ENCODE peak calls at places on chromosomes 3 and 15, in seven cellular contexts. One of them, this sample, is unnamed.

GRCh38 chr3:37096292-37096691 is 78.1 kb downstream of the LRRFIP2 start:
- DNase-seq in activated CD8-positive, alpha-beta memory T cell treated with anti-CD3 and anti-CD28 coated beads for 24 hours: no peak
- DNase-seq in H54: no peak
- DNase-seq in activated naive CD4-positive, alpha-beta T cell treated with anti-CD3 and anti-CD28 coated beads, Interleukin-2, amount 50 U/mL, for 16 hours: no peak
- DNase-seq in ACHN: peak
- DNase-seq in nucleus accumbens: no peak
- DNase-seq in foreskin melanocyte: peak
- DNase-seq in this sample: no peak

GRCh38 chr3:88385090-88385489 is 235.3 kb downstream of the C3orf38 start:
- DNase-seq in activated CD8-positive, alpha-beta memory T cell treated with anti-CD3 and anti-CD28 coated beads for 24 hours: no peak
- DNase-seq in H54: no peak
- DNase-seq in activated naive CD4-positive, alpha-beta T cell treated with anti-CD3 and anti-CD28 coated beads, Interleukin-2, amount 50 U/mL, for 16 hours: no peak
- DNase-seq in ACHN: no peak
- DNase-seq in nucleus accumbens: no peak
- DNase-seq in foreskin melanocyte: no peak
- DNase-seq in this sample: no peak

GRCh38 chr3:39990532-39990931 is 181.1 kb downstream of the MYRIP start:
- DNase-seq in activated CD8-positive, alpha-beta memory T cell treated with anti-CD3 and anti-CD28 coated beads for 24 hours: no peak
- DNase-seq in H54: peak
- DNase-seq in activated naive CD4-positive, alpha-beta T cell treated with anti-CD3 and anti-CD28 coated beads, Interleukin-2, amount 50 U/mL, for 16 hours: no peak
- DNase-seq in ACHN: peak
- DNase-seq in nucleus accumbens: no peak
- DNase-seq in foreskin melanocyte: peak
- DNase-seq in this sample: peak

GRCh38 chr15:85580914-85581313 is 200.5 kb downstream of the AKAP13 start:
- DNase-seq in activated CD8-positive, alpha-beta memory T cell treated with anti-CD3 and anti-CD28 coated beads for 24 hours: peak
- DNase-seq in H54: no peak
- DNase-seq in activated naive CD4-positive, alpha-beta T cell treated with anti-CD3 and anti-CD28 coated beads, Interleukin-2, amount 50 U/mL, for 16 hours: peak
- DNase-seq in ACHN: no peak
- DNase-seq in nucleus accumbens: no peak
- DNase-seq in foreskin melanocyte: no peak
- DNase-seq in this sample: no peak

GRCh38 chr15:62847900-62848489 is 194.6 kb upstream of the TPM1 start:
- DNase-seq in activated CD8-positive, alpha-beta memory T cell treated with anti-CD3 and anti-CD28 coated beads for 24 hours: peak
- DNase-seq in H54: no peak
- DNase-seq in activated naive CD4-positive, alpha-beta T cell treated with anti-CD3 and anti-CD28 coated beads, Interleukin-2, amount 50 U/mL, for 16 hours: peak
- DNase-seq in ACHN: peak
- DNase-seq in nucleus accumbens: peak
- DNase-seq in foreskin melanocyte: no peak
- DNase-seq in this sample: peak

GRCh38 chr3:20878676-20879075 is 692.7 kb upstream of the SGO1 start:
- DNase-seq in activated CD8-positive, alpha-beta memory T cell treated with anti-CD3 and anti-CD28 coated beads for 24 hours: no peak
- DNase-seq in H54: no peak
- DNase-seq in activated naive CD4-positive, alpha-beta T cell treated with anti-CD3 and anti-CD28 coated beads, Interleukin-2, amount 50 U/mL, for 16 hours: no peak
- DNase-seq in ACHN: no peak
- DNase-seq in nucleus accumbens: no peak
- DNase-seq in foreskin melanocyte: no peak
- DNase-seq in this sample: no peak

GRCh38 chr3:8964436-8965370 is 1.4 kb upstream of the RAD18 start:
- DNase-seq in activated CD8-positive, alpha-beta memory T cell treated with anti-CD3 and anti-CD28 coated beads for 24 hours: no peak
- DNase-seq in H54: peak
- DNase-seq in activated naive CD4-positive, alpha-beta T cell treated with anti-CD3 and anti-CD28 coated beads, Interleukin-2, amount 50 U/mL, for 16 hours: no peak
- DNase-seq in ACHN: peak
- DNase-seq in nucleus accumbens: no peak
- DNase-seq in foreskin melanocyte: peak
- DNase-seq in this sample: no peak

GRCh38 chr15:25240461-25241021 is 198.3 kb downstream of the UBE3A start:
- DNase-seq in activated CD8-positive, alpha-beta memory T cell treated with anti-CD3 and anti-CD28 coated beads for 24 hours: peak
- DNase-seq in H54: no peak
- DNase-seq in activated naive CD4-positive, alpha-beta T cell treated with anti-CD3 and anti-CD28 coated beads, Interleukin-2, amount 50 U/mL, for 16 hours: peak
- DNase-seq in ACHN: no peak
- DNase-seq in nucleus accumbens: no peak
- DNase-seq in foreskin melanocyte: no peak
- DNase-seq in this sample: no peak

GRCh38 chr15:83057002-83057401 is 10.1 kb downstream of the BTBD1 start:
- DNase-seq in activated CD8-positive, alpha-beta memory T cell treated with anti-CD3 and anti-CD28 coated beads for 24 hours: no peak
- DNase-seq in H54: no peak
- DNase-seq in activated naive CD4-positive, alpha-beta T cell treated with anti-CD3 and anti-CD28 coated beads, Interleukin-2, amount 50 U/mL, for 16 hours: no peak
- DNase-seq in ACHN: no peak
- DNase-seq in nucleus accumbens: no peak
- DNase-seq in foreskin melanocyte: no peak
- DNase-seq in this sample: no peak

GRCh38 chr3:84946240-84946639 is 12.5 kb upstream of the CADM2 start:
- DNase-seq in activated CD8-positive, alpha-beta memory T cell treated with anti-CD3 and anti-CD28 coated beads for 24 hours: no peak
- DNase-seq in H54: no peak
- DNase-seq in activated naive CD4-positive, alpha-beta T cell treated with anti-CD3 and anti-CD28 coated beads, Interleukin-2, amount 50 U/mL, for 16 hours: no peak
- DNase-seq in ACHN: no peak
- DNase-seq in nucleus accumbens: no peak
- DNase-seq in foreskin melanocyte: no peak
- DNase-seq in this sample: no peak

GRCh38 chr15:78035319-78035718 is 42.2 kb downstream of the TBC1D2B start:
- DNase-seq in activated CD8-positive, alpha-beta memory T cell treated with anti-CD3 and anti-CD28 coated beads for 24 hours: no peak
- DNase-seq in H54: no peak
- DNase-seq in activated naive CD4-positive, alpha-beta T cell treated with anti-CD3 and anti-CD28 coated beads, Interleukin-2, amount 50 U/mL, for 16 hours: no peak
- DNase-seq in ACHN: no peak
- DNase-seq in nucleus accumbens: no peak
- DNase-seq in foreskin melanocyte: no peak
- DNase-seq in this sample: no peak

GRCh38 chr3:149527531-149528343 is 53.2 kb downstream of the TM4SF4 start:
- DNase-seq in activated CD8-positive, alpha-beta memory T cell treated with anti-CD3 and anti-CD28 coated beads for 24 hours: no peak
- DNase-seq in H54: no peak
- DNase-seq in activated naive CD4-positive, alpha-beta T cell treated with anti-CD3 and anti-CD28 coated beads, Interleukin-2, amount 50 U/mL, for 16 hours: no peak
- DNase-seq in ACHN: no peak
- DNase-seq in nucleus accumbens: no peak
- DNase-seq in foreskin melanocyte: peak
- DNase-seq in this sample: no peak

GRCh38 chr15:82750831-82751181 is 41.1 kb upstream of the AP3B2 start:
- DNase-seq in activated CD8-positive, alpha-beta memory T cell treated with anti-CD3 and anti-CD28 coated beads for 24 hours: no peak
- DNase-seq in H54: no peak
- DNase-seq in activated naive CD4-positive, alpha-beta T cell treated with anti-CD3 and anti-CD28 coated beads, Interleukin-2, amount 50 U/mL, for 16 hours: peak
- DNase-seq in ACHN: peak
- DNase-seq in nucleus accumbens: no peak
- DNase-seq in foreskin melanocyte: no peak
- DNase-seq in this sample: no peak

GRCh38 chr3:70853161-70853560 is 540.7 kb upstream of the MDFIC2 start:
- DNase-seq in activated CD8-positive, alpha-beta memory T cell treated with anti-CD3 and anti-CD28 coated beads for 24 hours: no peak
- DNase-seq in H54: no peak
- DNase-seq in activated naive CD4-positive, alpha-beta T cell treated with anti-CD3 and anti-CD28 coated beads, Interleukin-2, amount 50 U/mL, for 16 hours: no peak
- DNase-seq in ACHN: no peak
- DNase-seq in nucleus accumbens: no peak
- DNase-seq in foreskin melanocyte: no peak
- DNase-seq in this sample: no peak

GRCh38 chr3:133376805-133377204 is 23.1 kb upstream of the BFSP2 start:
- DNase-seq in activated CD8-positive, alpha-beta memory T cell treated with anti-CD3 and anti-CD28 coated beads for 24 hours: no peak
- DNase-seq in H54: no peak
- DNase-seq in activated naive CD4-positive, alpha-beta T cell treated with anti-CD3 and anti-CD28 coated beads, Interleukin-2, amount 50 U/mL, for 16 hours: no peak
- DNase-seq in ACHN: no peak
- DNase-seq in nucleus accumbens: no peak
- DNase-seq in foreskin melanocyte: no peak
- DNase-seq in this sample: no peak

GRCh38 chr15:31352911-31353811 is 26.5 kb downstream of the KLF13 start:
- DNase-seq in activated CD8-positive, alpha-beta memory T cell treated with anti-CD3 and anti-CD28 coated beads for 24 hours: peak
- DNase-seq in H54: no peak
- DNase-seq in activated naive CD4-positive, alpha-beta T cell treated with anti-CD3 and anti-CD28 coated beads, Interleukin-2, amount 50 U/mL, for 16 hours: peak
- DNase-seq in ACHN: no peak
- DNase-seq in nucleus accumbens: no peak
- DNase-seq in foreskin melanocyte: peak
- DNase-seq in this sample: peak

GRCh38 chr3:172106989-172107388 is 67.6 kb downstream of the FNDC3B start:
- DNase-seq in activated CD8-positive, alpha-beta memory T cell treated with anti-CD3 and anti-CD28 coated beads for 24 hours: peak
- DNase-seq in H54: no peak
- DNase-seq in activated naive CD4-positive, alpha-beta T cell treated with anti-CD3 and anti-CD28 coated beads, Interleukin-2, amount 50 U/mL, for 16 hours: peak
- DNase-seq in ACHN: no peak
- DNase-seq in nucleus accumbens: no peak
- DNase-seq in foreskin melanocyte: no peak
- DNase-seq in this sample: peak

GRCh38 chr3:46406786-46407611 is at the start of the genes CCR5AS and CCRL2:
- DNase-seq in activated CD8-positive, alpha-beta memory T cell treated with anti-CD3 and anti-CD28 coated beads for 24 hours: peak
- DNase-seq in H54: peak
- DNase-seq in activated naive CD4-positive, alpha-beta T cell treated with anti-CD3 and anti-CD28 coated beads, Interleukin-2, amount 50 U/mL, for 16 hours: no peak
- DNase-seq in ACHN: no peak
- DNase-seq in nucleus accumbens: no peak
- DNase-seq in foreskin melanocyte: no peak
- DNase-seq in this sample: no peak

GRCh38 chr3:129211772-129212171 is 28.1 kb upstream of the CNBP start:
- DNase-seq in activated CD8-positive, alpha-beta memory T cell treated with anti-CD3 and anti-CD28 coated beads for 24 hours: no peak
- DNase-seq in H54: peak
- DNase-seq in activated naive CD4-positive, alpha-beta T cell treated with anti-CD3 and anti-CD28 coated beads, Interleukin-2, amount 50 U/mL, for 16 hours: no peak
- DNase-seq in ACHN: peak
- DNase-seq in nucleus accumbens: no peak
- DNase-seq in foreskin melanocyte: no peak
- DNase-seq in this sample: no peak

GRCh38 chr3:12308517-12308916 is 19.6 kb downstream of the PPARG start:
- DNase-seq in activated CD8-positive, alpha-beta memory T cell treated with anti-CD3 and anti-CD28 coated beads for 24 hours: no peak
- DNase-seq in H54: no peak
- DNase-seq in activated naive CD4-positive, alpha-beta T cell treated with anti-CD3 and anti-CD28 coated beads, Interleukin-2, amount 50 U/mL, for 16 hours: no peak
- DNase-seq in ACHN: peak
- DNase-seq in nucleus accumbens: no peak
- DNase-seq in foreskin melanocyte: peak
- DNase-seq in this sample: no peak

GRCh38 chr3:156812521-156813335 is 13.4 kb upstream of the LEKR1 start:
- DNase-seq in activated CD8-positive, alpha-beta memory T cell treated with anti-CD3 and anti-CD28 coated beads for 24 hours: no peak
- DNase-seq in H54: no peak
- DNase-seq in activated naive CD4-positive, alpha-beta T cell treated with anti-CD3 and anti-CD28 coated beads, Interleukin-2, amount 50 U/mL, for 16 hours: no peak
- DNase-seq in ACHN: no peak
- DNase-seq in nucleus accumbens: no peak
- DNase-seq in foreskin melanocyte: no peak
- DNase-seq in this sample: no peak

GRCh38 chr15:31435256-31435781 is 108.7 kb downstream of the KLF13 start:
- DNase-seq in activated CD8-positive, alpha-beta memory T cell treated with anti-CD3 and anti-CD28 coated beads for 24 hours: peak
- DNase-seq in H54: no peak
- DNase-seq in activated naive CD4-positive, alpha-beta T cell treated with anti-CD3 and anti-CD28 coated beads, Interleukin-2, amount 50 U/mL, for 16 hours: peak
- DNase-seq in ACHN: peak
- DNase-seq in nucleus accumbens: no peak
- DNase-seq in foreskin melanocyte: peak
- DNase-seq in this sample: peak

GRCh38 chr3:32421991-32422859 is 30.6 kb downstream of the CMTM7 start:
- DNase-seq in activated CD8-positive, alpha-beta memory T cell treated with anti-CD3 and anti-CD28 coated beads for 24 hours: no peak
- DNase-seq in H54: peak
- DNase-seq in activated naive CD4-positive, alpha-beta T cell treated with anti-CD3 and anti-CD28 coated beads, Interleukin-2, amount 50 U/mL, for 16 hours: no peak
- DNase-seq in ACHN: peak
- DNase-seq in nucleus accumbens: no peak
- DNase-seq in foreskin melanocyte: peak
- DNase-seq in this sample: no peak

GRCh38 chr15:87874896-87875661 is 381.5 kb downstream of the NTRK3 start:
- DNase-seq in activated CD8-positive, alpha-beta memory T cell treated with anti-CD3 and anti-CD28 coated beads for 24 hours: no peak
- DNase-seq in H54: no peak
- DNase-seq in activated naive CD4-positive, alpha-beta T cell treated with anti-CD3 and anti-CD28 coated beads, Interleukin-2, amount 50 U/mL, for 16 hours: no peak
- DNase-seq in ACHN: no peak
- DNase-seq in nucleus accumbens: no peak
- DNase-seq in foreskin melanocyte: no peak
- DNase-seq in this sample: no peak

GRCh38 chr15:51731549-51732267 is 5.7 kb downstream of the LYSMD2 start:
- DNase-seq in activated CD8-positive, alpha-beta memory T cell treated with anti-CD3 and anti-CD28 coated beads for 24 hours: peak
- DNase-seq in H54: no peak
- DNase-seq in activated naive CD4-positive, alpha-beta T cell treated with anti-CD3 and anti-CD28 coated beads, Interleukin-2, amount 50 U/mL, for 16 hours: peak
- DNase-seq in ACHN: peak
- DNase-seq in nucleus accumbens: no peak
- DNase-seq in foreskin melanocyte: no peak
- DNase-seq in this sample: peak

GRCh38 chr3:95721938-95722337 is 1092.5 kb upstream of the EPHA6 start:
- DNase-seq in activated CD8-positive, alpha-beta memory T cell treated with anti-CD3 and anti-CD28 coated beads for 24 hours: no peak
- DNase-seq in H54: peak
- DNase-seq in activated naive CD4-positive, alpha-beta T cell treated with anti-CD3 and anti-CD28 coated beads, Interleukin-2, amount 50 U/mL, for 16 hours: no peak
- DNase-seq in ACHN: peak
- DNase-seq in nucleus accumbens: no peak
- DNase-seq in foreskin melanocyte: no peak
- DNase-seq in this sample: no peak

GRCh38 chr3:120171134-120171863 is 77.1 kb upstream of the GSK3B start:
- DNase-seq in activated CD8-positive, alpha-beta memory T cell treated with anti-CD3 and anti-CD28 coated beads for 24 hours: no peak
- DNase-seq in H54: no peak
- DNase-seq in activated naive CD4-positive, alpha-beta T cell treated with anti-CD3 and anti-CD28 coated beads, Interleukin-2, amount 50 U/mL, for 16 hours: no peak
- DNase-seq in ACHN: no peak
- DNase-seq in nucleus accumbens: no peak
- DNase-seq in foreskin melanocyte: no peak
- DNase-seq in this sample: no peak

GRCh38 chr3:139797724-139798343 is 120.1 kb upstream of the NMNAT3 start:
- DNase-seq in activated CD8-positive, alpha-beta memory T cell treated with anti-CD3 and anti-CD28 coated beads for 24 hours: no peak
- DNase-seq in H54: no peak
- DNase-seq in activated naive CD4-positive, alpha-beta T cell treated with anti-CD3 and anti-CD28 coated beads, Interleukin-2, amount 50 U/mL, for 16 hours: no peak
- DNase-seq in ACHN: no peak
- DNase-seq in nucleus accumbens: no peak
- DNase-seq in foreskin melanocyte: peak
- DNase-seq in this sample: no peak

GRCh38 chr3:46913644-46914043 is 36.1 kb downstream of the PTH1R start:
- DNase-seq in activated CD8-positive, alpha-beta memory T cell treated with anti-CD3 and anti-CD28 coated beads for 24 hours: no peak
- DNase-seq in H54: no peak
- DNase-seq in activated naive CD4-positive, alpha-beta T cell treated with anti-CD3 and anti-CD28 coated beads, Interleukin-2, amount 50 U/mL, for 16 hours: no peak
- DNase-seq in ACHN: peak
- DNase-seq in nucleus accumbens: no peak
- DNase-seq in foreskin melanocyte: no peak
- DNase-seq in this sample: no peak

GRCh38 chr3:16316396-16316795 is 51.4 kb downstream of the OXNAD1 start:
- DNase-seq in activated CD8-positive, alpha-beta memory T cell treated with anti-CD3 and anti-CD28 coated beads for 24 hours: no peak
- DNase-seq in H54: no peak
- DNase-seq in activated naive CD4-positive, alpha-beta T cell treated with anti-CD3 and anti-CD28 coated beads, Interleukin-2, amount 50 U/mL, for 16 hours: no peak
- DNase-seq in ACHN: no peak
- DNase-seq in nucleus accumbens: no peak
- DNase-seq in foreskin melanocyte: no peak
- DNase-seq in this sample: no peak

GRCh38 chr15:72342385-72342784 is 22.4 kb upstream of the CELF6 start:
- DNase-seq in activated CD8-positive, alpha-beta memory T cell treated with anti-CD3 and anti-CD28 coated beads for 24 hours: no peak
- DNase-seq in H54: no peak
- DNase-seq in activated naive CD4-positive, alpha-beta T cell treated with anti-CD3 and anti-CD28 coated beads, Interleukin-2, amount 50 U/mL, for 16 hours: peak
- DNase-seq in ACHN: peak
- DNase-seq in nucleus accumbens: no peak
- DNase-seq in foreskin melanocyte: no peak
- DNase-seq in this sample: no peak